ENCODE peak calls at places on chromosomes 1 and 21, in ten cellular contexts. J is neural progenitor cell; V is RWPE1; M is sigmoid colon; I is colonic mucosa; R is CD4-positive, alpha-beta T cell; C is GM12865; F is left ventricle myocardium inferior; P is A549; N is choroid plexus epithelial cell. Z is an unnamed sample.

GRCh38 chr1:228653748-228654147 is 81.5 kb upstream of the RHOU start:
- DNase-seq in J (no peak), V (no peak), M (no peak), I (no peak), R (no peak), C (no peak), F (no peak), P (no peak), N (no peak), Z (no peak)

GRCh38 chr21:45308211-45309068 is 20.7 kb upstream of the POFUT2 start:
- DNase-seq in J (no peak), V (no peak), M (peak; percentile 77), I (no peak), R (no peak), C (no peak), F (peak; percentile 32), P (no peak), N (peak; percentile 98), Z (no peak)

GRCh38 chr1:46039571-46040052 is 92.8 kb downstream of the PIK3R3 start:
- DNase-seq in J (no peak), V (no peak), M (peak; percentile 67), I (peak; percentile 40), R (no peak), C (no peak), F (no peak), P (no peak), N (peak; percentile 66), Z (no peak)

GRCh38 chr1:227155004-227155403 is 163.3 kb downstream of the CDC42BPA start:
- DNase-seq in J (no peak), V (no peak), M (no peak), I (no peak), R (no peak), C (no peak), F (no peak), P (no peak), N (no peak), Z (no peak)

GRCh38 chr1:223513309-223513708 is 120.1 kb downstream of the CCDC185 start:
- DNase-seq in J (no peak), V (no peak), M (no peak), I (no peak), R (no peak), C (no peak), F (no peak), P (no peak), N (no peak), Z (no peak)

GRCh38 chr1:15094719-15095491 is 58.6 kb upstream of the TMEM51 start:
- DNase-seq in J (no peak), V (no peak), M (no peak), I (no peak), R (no peak), C (no peak), F (no peak), P (no peak), N (no peak), Z (no peak)

GRCh38 chr1:109959974-109960744 is 24.4 kb upstream of the AHCYL1 start:
- DNase-seq in J (peak; percentile 86), V (peak; percentile 60), M (no peak), I (peak; percentile 23), R (no peak), C (no peak), F (no peak), P (peak; percentile 96), N (peak; percentile 94), Z (no peak)

GRCh38 chr1:91549041-91549735 is 48.5 kb downstream of the CDC7 start:
- DNase-seq in J (no peak), V (no peak), M (no peak), I (no peak), R (no peak), C (peak; percentile 50), F (no peak), P (no peak), N (no peak), Z (no peak)

GRCh38 chr1:68116643-68117235 is 66.3 kb upstream of the DIRAS3 start:
- DNase-seq in J (peak; percentile 63), V (peak; percentile 41), M (no peak), I (peak; percentile 45), R (peak; percentile 21), C (peak; percentile 57), F (no peak), P (peak; percentile 38), N (peak; percentile 70), Z (no peak)
- TF ChIP-seq CTCF in J (peak; percentile 94), V (peak; percentile 82), M (peak; percentile 82), I (peak; percentile 86), R (peak; percentile 86), C (peak; percentile 66), F (peak; percentile 87), P (peak; percentile 77), N (peak; percentile 84), Z (peak; percentile 93)

GRCh38 chr21:41585199-41585994 is 77.4 kb upstream of the TMPRSS2 start:
- DNase-seq in J (no peak), V (no peak), M (no peak), I (no peak), R (no peak), C (no peak), F (no peak), P (no peak), N (no peak), Z (no peak)

GRCh38 chr21:41593051-41593783 is 85.3 kb upstream of the TMPRSS2 start:
- DNase-seq in J (no peak), V (no peak), M (no peak), I (no peak), R (no peak), C (no peak), F (no peak), P (no peak), N (no peak), Z (no peak)

GRCh38 chr21:41584603-41585176 is 76.7 kb upstream of the TMPRSS2 start:
- DNase-seq in J (no peak), V (no peak), M (no peak), I (no peak), R (no peak), C (no peak), F (no peak), P (no peak), N (no peak), Z (no peak)

GRCh38 chr21:41589620-41590175 is 81.7 kb upstream of the TMPRSS2 start:
- DNase-seq in J (no peak), V (no peak), M (no peak), I (no peak), R (no peak), C (no peak), F (no peak), P (no peak), N (no peak), Z (no peak)

GRCh38 chr21:41589131-41589530 is 81.2 kb upstream of the TMPRSS2 start:
- DNase-seq in J (no peak), V (no peak), M (no peak), I (no peak), R (no peak), C (no peak), F (no peak), P (no peak), N (no peak), Z (no peak)
- TF ChIP-seq CTCF in J (no peak), V (no peak), M (no peak), I (no peak), R (no peak), C (no peak), F (no peak), P (no peak), N (peak; percentile 2), Z (no peak)

DNA sequence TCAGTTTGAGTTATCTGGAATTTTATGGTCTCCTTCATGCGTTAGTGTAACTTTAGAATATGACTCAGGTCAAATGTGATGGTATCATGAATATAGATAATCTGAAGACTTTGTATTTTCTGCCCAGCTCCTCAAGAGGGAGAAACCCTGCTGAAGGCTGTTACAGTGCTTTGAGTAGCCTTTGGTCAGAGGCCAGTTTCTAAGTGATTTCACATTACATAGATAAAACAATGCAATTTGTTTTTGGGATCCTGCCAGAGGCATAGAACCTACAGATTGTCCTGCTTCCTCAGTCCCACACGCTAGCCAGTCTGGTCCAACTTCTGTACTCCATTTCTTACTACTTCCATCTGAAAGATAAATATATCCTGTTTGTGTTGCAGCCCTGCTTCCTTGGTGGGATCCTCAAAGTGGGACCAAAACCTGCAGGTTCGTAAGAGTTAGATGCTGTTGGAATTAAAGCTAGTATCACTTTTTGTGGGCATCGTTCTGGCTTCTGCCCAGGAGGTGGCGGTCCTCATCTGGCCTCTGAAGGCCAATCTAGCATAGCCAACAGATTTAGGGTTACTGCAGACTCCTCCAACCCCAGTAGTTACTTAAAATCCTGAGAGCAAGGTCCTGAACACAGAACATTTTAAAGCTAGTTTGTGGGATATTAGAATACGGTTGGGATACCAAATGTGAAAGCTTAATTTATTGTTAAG is 645.8 kb upstream of the USP24 start:
- DNase-seq in J (peak; percentile 53), V (no peak), M (no peak), I (no peak), R (no peak), C (peak; percentile 9), F (no peak), P (no peak), N (peak; percentile 40), Z (no peak)
- TF ChIP-seq CTCF in J (peak; percentile 56), V (no peak), M (no peak), I (no peak), R (no peak), C (no peak), F (no peak), P (no peak), N (peak; percentile 2), Z (peak; percentile 35)

GRCh38 chr1:58779837-58780585 is 3.8 kb downstream of the JUN start:
- DNase-seq in J (no peak), V (no peak), M (peak; percentile 72), I (peak; percentile 77), R (no peak), C (no peak), F (peak; percentile 15), P (peak; percentile 77), N (peak; percentile 77), Z (no peak)

GRCh38 chr1:58783090-58783992 is 506 bp downstream of the JUN start:
- DNase-seq in J (peak; percentile 82), V (no peak), M (peak; percentile 86), I (peak; percentile 53), R (peak; percentile 11), C (peak; percentile 66), F (peak; percentile 50), P (peak; percentile 39), N (peak; percentile 76), Z (peak; percentile 75)

GRCh38 chr1:58782308-58783089 is 1.3 kb downstream of the JUN start:
- DNase-seq in J (peak; percentile 75), V (no peak), M (peak; percentile 85), I (peak; percentile 61), R (peak; percentile 45), C (peak; percentile 85), F (peak; percentile 56), P (peak; percentile 39), N (peak; percentile 58), Z (peak; percentile 74)

GRCh38 chr1:58780586-58781452 is 3.0 kb downstream of the JUN start:
- DNase-seq in J (no peak), V (no peak), M (no peak), I (peak; percentile 28), R (no peak), C (no peak), F (no peak), P (peak; percentile 23), N (peak; percentile 41), Z (no peak)

DNA sequence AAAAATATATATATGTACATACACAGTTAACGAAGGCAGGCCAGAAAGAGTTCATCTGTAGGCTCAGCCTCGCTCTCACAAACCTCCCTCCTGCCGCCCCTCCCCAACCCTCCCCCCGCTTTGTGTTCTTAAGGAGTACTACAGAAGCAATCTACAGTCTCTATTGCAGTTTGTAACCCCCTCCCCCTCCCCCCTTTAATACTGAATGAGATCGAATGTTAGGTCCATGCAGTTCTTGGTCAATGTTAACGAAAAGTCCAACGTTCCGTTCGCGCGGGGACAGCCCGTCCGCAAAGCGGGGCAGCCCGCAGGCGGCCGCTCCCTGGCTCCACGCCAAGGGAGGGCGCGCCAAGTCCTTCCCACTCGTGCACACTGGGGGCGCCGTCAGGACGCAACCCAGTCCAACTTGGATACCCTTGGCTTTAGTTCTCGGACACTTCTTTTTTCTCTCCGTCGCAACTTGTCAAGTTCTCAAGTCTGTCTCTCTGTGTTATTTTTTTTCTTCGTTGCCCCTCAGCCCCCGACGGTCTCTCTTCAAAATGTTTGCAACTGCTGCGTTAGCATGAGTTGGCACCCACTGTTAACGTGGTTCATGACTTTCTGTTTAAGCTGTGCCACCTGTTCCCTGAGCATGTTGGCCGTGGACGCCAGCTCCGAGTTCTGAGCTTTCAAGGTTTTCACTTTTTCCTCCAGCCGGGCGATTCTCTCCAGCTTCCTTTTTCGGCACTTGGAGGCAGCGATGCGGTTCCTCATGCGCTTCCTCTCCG is 2.1 kb downstream of the JUN start:
- DNase-seq in J (peak; percentile 60), V (no peak), M (peak; percentile 90), I (peak; percentile 72), R (peak; percentile 9), C (peak; percentile 73), F (peak; percentile 76), P (peak; percentile 63), N (peak; percentile 80), Z (peak; percentile 80)
- TF ChIP-seq CTCF in J (peak; percentile 40), V (peak; percentile 54), M (peak; percentile 46), I (peak; percentile 25), R (peak; percentile 43), C (peak; percentile 52), F (peak; percentile 67), P (no peak), N (peak; percentile 52), Z (peak; percentile 67)